ENCODE peak calls at places on chromosome 10, in nine cellular contexts. D is MM.1S, L is mammary epithelial cell, G is hepatocyte, T is brain microvascular endothelial cell, H is fibroblast of lung, Q is SK-N-SH, S is BJ, B is IMR-90. U is an unnamed sample. For H3K36me3, the result is how much of the 10 kb centered on the place peaks cover.

GRCh38 chr10:28177944-28178637 is 124.8 kb downstream of the MPP7 start:
- DNase-seq in D (peak), L (peak), G (no peak), T (no peak), H (peak), Q (no peak), S (no peak), B (peak), U (no peak)

GRCh38 chr10:75941181-75941580 is 509.8 kb downstream of the LRMDA start:
- DNase-seq in D (no peak), L (no peak), G (no peak), T (no peak), H (no peak), Q (no peak), S (no peak), B (no peak), U (no peak)

GRCh38 chr10:7412482-7413251 is 1.8 kb upstream of the SFMBT2 start:
- DNase-seq in D (no peak), L (no peak), G (peak), T (no peak), H (peak), Q (peak), S (no peak), B (no peak), U (no peak)

GRCh38 chr10:22684707-22685106 is 29.7 kb downstream of the PIP4K2A start:
- DNase-seq in D (no peak), L (no peak), G (no peak), T (no peak), H (no peak), Q (no peak), S (no peak), B (no peak), U (no peak)

GRCh38 chr10:96413151-96413787 is 54.5 kb upstream of the OPALIN start:
- DNase-seq in D (no peak), L (no peak), G (no peak), T (no peak), H (no peak), Q (no peak), S (no peak), B (no peak), U (no peak)

GRCh38 chr10:9712393-9712792 is 1305.3 kb upstream of the CELF2 start:
- DNase-seq in D (no peak), L (no peak), G (no peak), T (no peak), H (no peak), Q (no peak), S (no peak), B (no peak), U (no peak)

GRCh38 chr10:17729630-17730029 is 22.4 kb upstream of the TMEM236 start:
- DNase-seq in D (no peak), L (no peak), G (no peak), T (no peak), H (no peak), Q (no peak), S (no peak), B (no peak), U (peak)

GRCh38 chr10:2798340-2798739 is 269.0 kb upstream of the PFKP start:
- DNase-seq in D (no peak), L (no peak), G (no peak), T (no peak), H (no peak), Q (no peak), S (no peak), B (no peak), U (no peak)

GRCh38 chr10:130234171-130234965 is 98.2 kb downstream of the GLRX3 start:
- DNase-seq in D (no peak), L (no peak), G (no peak), T (no peak), H (no peak), Q (no peak), S (no peak), B (no peak), U (no peak)

GRCh38 chr10:49173848-49174247 is 14.3 kb downstream of the TMEM273 start:
- DNase-seq in D (no peak), L (no peak), G (no peak), T (no peak), H (no peak), Q (no peak), S (no peak), B (no peak), U (no peak)

GRCh38 chr10:73876157-73876556 is 1.8 kb upstream of the CAMK2G start:
- DNase-seq in D (no peak), L (no peak), G (no peak), T (no peak), H (no peak), Q (no peak), S (no peak), B (no peak), U (no peak)

GRCh38 chr10:77887631-77888355 is 38.8 kb downstream of the DLG5 start:
- DNase-seq in D (no peak), L (no peak), G (peak), T (no peak), H (peak), Q (no peak), S (no peak), B (no peak), U (no peak)

GRCh38 chr10:9012312-9012711 is 957.8 kb downstream of the GATA3 start:
- DNase-seq in D (no peak), L (peak), G (no peak), T (no peak), H (peak), Q (no peak), S (peak), B (peak), U (peak)

GRCh38 chr10:1142596-1142995 is 86.4 kb downstream of the WDR37 start:
- DNase-seq in D (no peak), L (peak), G (no peak), T (no peak), H (no peak), Q (no peak), S (no peak), B (no peak), U (no peak)

GRCh38 chr10:112843623-112844022 is 106.4 kb upstream of the TCF7L2 start:
- DNase-seq in D (no peak), L (no peak), G (no peak), T (no peak), H (no peak), Q (no peak), S (no peak), B (no peak), U (no peak)

GRCh38 chr10:96716396-96716795 is 3.9 kb downstream of the PIK3AP1 start:
- DNase-seq in D (no peak), L (no peak), G (no peak), T (no peak), H (no peak), Q (no peak), S (no peak), B (no peak), U (no peak)

GRCh38 chr10:49608166-49608758 is 1.8 kb upstream of the SLC18A3 start:
- DNase-seq in D (no peak), L (no peak), G (no peak), T (no peak), H (no peak), Q (no peak), S (no peak), B (no peak), U (no peak)

GRCh38 chr10:69709366-69709941 is 79.4 kb downstream of the FAM241B start:
- DNase-seq in D (no peak), L (no peak), G (no peak), T (no peak), H (no peak), Q (no peak), S (no peak), B (no peak), U (no peak)

GRCh38 chr10:66586073-66586472 is 339.8 kb upstream of the LRRTM3 start:
- DNase-seq in D (peak), L (peak), G (peak), T (peak), H (peak), Q (no peak), S (no peak), B (peak), U (no peak)

GRCh38 chr10:88743999-88744398 is 15.8 kb upstream of the LIPN start:
- DNase-seq in D (no peak), L (no peak), G (no peak), T (no peak), H (no peak), Q (no peak), S (no peak), B (no peak), U (peak)

GRCh38 chr10:132677096-132677904 is 108.6 kb downstream of the NKX6-2 start:
- DNase-seq in D (no peak), L (no peak), G (no peak), T (no peak), H (peak), Q (no peak), S (no peak), B (no peak), U (no peak)

GRCh38 chr10:101613646-101614045 is 25.5 kb downstream of the DPCD start:
- DNase-seq in D (no peak), L (no peak), G (no peak), T (no peak), H (no peak), Q (no peak), S (no peak), B (no peak), U (no peak)

GRCh38 chr10:101616415-101617101 is 28.4 kb downstream of the DPCD start:
- DNase-seq in D (no peak), L (no peak), G (no peak), T (no peak), H (no peak), Q (peak), S (no peak), B (no peak), U (no peak)

GRCh38 chr10:101617102-101617823 is 29.1 kb downstream of the DPCD start:
- DNase-seq in D (no peak), L (no peak), G (no peak), T (no peak), H (no peak), Q (peak), S (no peak), B (no peak), U (no peak)

GRCh38 chr10:101615760-101616116 is 27.6 kb downstream of the DPCD start:
- DNase-seq in D (no peak), L (no peak), G (no peak), T (no peak), H (no peak), Q (no peak), S (no peak), B (no peak), U (no peak)

DNA sequence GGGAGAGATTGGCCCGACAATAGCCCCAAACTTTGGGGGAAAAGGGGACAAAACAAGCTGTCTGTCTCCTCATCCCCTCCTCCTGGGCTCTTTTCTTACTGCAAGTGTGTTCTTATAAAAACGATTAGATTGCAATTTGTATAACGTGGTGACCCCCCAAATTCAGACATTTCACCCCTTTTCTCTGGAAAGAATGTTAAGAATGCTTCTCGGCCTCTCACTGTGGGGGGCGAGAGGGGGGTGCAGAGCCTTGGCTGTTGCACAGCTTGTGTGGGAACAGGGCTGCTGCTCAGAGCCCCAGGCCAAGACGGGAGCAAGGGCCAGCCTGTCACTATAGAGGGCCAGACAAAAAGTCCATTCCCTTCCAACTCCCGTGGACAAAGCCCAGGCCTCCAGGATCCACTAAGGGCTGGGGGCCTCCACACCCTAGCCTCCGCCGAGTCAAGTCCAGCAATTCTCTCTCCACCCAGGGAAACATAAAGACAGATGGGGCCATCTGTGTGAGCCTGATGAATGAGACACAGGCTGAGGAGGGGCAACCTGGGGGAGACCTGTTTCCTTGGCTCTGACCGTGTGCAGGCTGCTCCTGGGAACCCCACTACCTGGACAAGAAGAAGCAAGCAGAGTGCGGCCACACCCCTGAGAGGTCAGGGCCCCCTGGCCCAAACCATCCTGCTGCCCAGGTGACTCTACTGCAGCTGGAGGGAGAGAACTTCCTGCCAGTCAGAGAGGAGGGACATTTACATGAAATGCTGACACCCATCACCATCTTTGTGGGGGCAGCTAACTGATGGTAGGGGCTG is 27.0 kb downstream of the DPCD start:
- DNase-seq in D (no peak), L (no peak), G (no peak), T (no peak), H (no peak), Q (no peak), S (no peak), B (no peak), U (no peak)
- TF ChIP-seq CTCF in D (no peak), L (no peak), G (no peak), T (no peak), H (no peak), Q (no peak), S (no peak), B (no peak), U (no peak)

GRCh38 chr10:127013251-127013656 is 108.0 kb downstream of the DOCK1 start:
- DNase-seq in D (no peak), L (peak), G (no peak), T (no peak), H (no peak), Q (no peak), S (no peak), B (no peak), U (no peak)
- H3K36me3 ChIP-seq in D (under half), L (under half), G (under half), T (under half), H (under half), Q (under half), S (under half), B (under half), U (under half)

GRCh38 chr10:93999401-93999851 is 5.7 kb downstream of the PLCE1 start:
- DNase-seq in D (no peak), L (peak), G (peak), T (peak), H (peak), Q (peak), S (peak), B (peak), U (peak)
- TF ChIP-seq CTCF in D (no peak), L (no peak), G (peak), T (no peak), H (peak), Q (peak), S (no peak), B (no peak), U (no peak)

GRCh38 chr10:42744134-42744701 is 38.4 kb upstream of the BMS1 start:
- DNase-seq in D (no peak), L (no peak), G (no peak), T (no peak), H (no peak), Q (no peak), S (no peak), B (no peak), U (no peak)
- H3K36me3 ChIP-seq in D (under half), L (under half), G (under half), T (under half), H (under half), Q (under half), S (under half), B (under half), U (under half)

GRCh38 chr10:44978213-44978569 is 418 bp downstream of the DEPP1 start:
- DNase-seq in D (no peak), L (no peak), G (no peak), T (no peak), H (no peak), Q (no peak), S (no peak), B (no peak), U (no peak)

GRCh38 chr10:44980309-44981171 is 1.9 kb upstream of the DEPP1 start:
- DNase-seq in D (no peak), L (peak), G (no peak), T (no peak), H (peak), Q (no peak), S (no peak), B (no peak), U (peak)

GRCh38 chr10:44979281-44980181 is 922 bp upstream of the DEPP1 start:
- DNase-seq in D (no peak), L (peak), G (no peak), T (no peak), H (no peak), Q (no peak), S (no peak), B (no peak), U (peak)

GRCh38 chr10:44977287-44978212 is 1.1 kb downstream of the DEPP1 start:
- DNase-seq in D (no peak), L (no peak), G (no peak), T (no peak), H (no peak), Q (no peak), S (no peak), B (no peak), U (no peak)

DNA sequence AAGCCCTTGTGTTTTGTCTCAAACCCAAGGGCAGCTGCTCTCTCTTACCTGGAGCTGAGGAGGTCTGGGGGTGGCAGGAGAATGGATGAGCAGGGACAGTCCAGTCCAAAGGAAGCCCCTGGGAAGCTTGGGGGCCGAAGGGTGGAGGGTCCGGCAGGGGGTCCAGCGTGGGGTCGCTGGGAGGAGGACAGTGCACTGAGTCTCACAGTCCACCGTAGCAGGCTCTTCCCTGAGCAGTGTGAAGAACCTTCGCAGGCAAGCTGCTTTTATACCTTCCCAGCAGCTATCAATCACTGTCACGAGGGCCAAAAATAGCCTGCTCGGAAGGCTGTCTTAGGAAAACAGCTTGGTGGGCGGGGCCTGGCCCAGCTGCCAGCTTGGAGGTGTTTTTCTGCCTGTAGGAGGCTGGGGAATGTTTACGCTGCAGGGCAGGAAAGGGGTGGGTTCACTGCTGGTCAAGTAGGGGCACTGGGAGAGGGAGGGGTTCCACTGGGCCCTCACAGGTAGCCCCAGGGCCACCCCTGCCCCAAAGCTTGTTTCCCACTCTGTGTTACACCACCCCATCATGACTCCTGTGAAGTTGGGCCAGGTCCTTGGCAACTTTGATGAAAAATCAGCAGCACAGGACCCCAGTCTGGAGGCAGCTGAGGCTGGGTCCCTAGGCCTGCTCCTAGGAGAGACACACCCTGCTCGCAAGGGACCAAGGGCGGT is at the start of gene DEPP1:
- DNase-seq in D (peak), L (peak), G (peak), T (peak), H (peak), Q (peak), S (peak), B (peak), U (peak)
- TF ChIP-seq CTCF in D (no peak), L (no peak), G (no peak), T (peak), H (no peak), Q (peak), S (peak), B (peak), U (peak)

GRCh38 chr10:79144341-79145173 is 75.8 kb downstream of the ZMIZ1 start:
- DNase-seq in D (no peak), L (peak), G (no peak), T (no peak), H (peak), Q (no peak), S (no peak), B (no peak), U (no peak)

GRCh38 chr10:79145517-79146470 is 77.0 kb downstream of the ZMIZ1 start:
- DNase-seq in D (no peak), L (no peak), G (no peak), T (no peak), H (no peak), Q (no peak), S (no peak), B (no peak), U (no peak)

GRCh38 chr10:79143879-79144278 is 75.1 kb downstream of the ZMIZ1 start:
- DNase-seq in D (no peak), L (no peak), G (no peak), T (no peak), H (no peak), Q (peak), S (no peak), B (no peak), U (no peak)

GRCh38 chr10:79146611-79147130 is 77.9 kb downstream of the ZMIZ1 start:
- DNase-seq in D (no peak), L (no peak), G (no peak), T (no peak), H (no peak), Q (no peak), S (no peak), B (peak), U (no peak)

DNA sequence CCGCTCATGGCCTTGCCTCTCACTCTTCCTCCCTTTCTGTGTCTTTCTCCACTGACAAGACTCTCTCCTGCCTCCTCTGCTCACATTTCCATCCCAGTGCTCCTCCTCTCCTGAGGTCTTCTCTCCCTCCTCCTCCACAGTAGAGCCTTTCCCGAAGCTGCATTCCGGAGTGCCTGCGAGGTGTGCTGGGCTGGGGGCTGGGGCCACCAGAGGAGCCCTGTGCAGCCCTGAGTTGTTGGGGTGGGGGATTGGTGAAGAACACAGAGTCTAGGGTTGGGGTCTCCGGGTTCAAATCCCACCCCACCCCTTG is 76.4 kb downstream of the ZMIZ1 start:
- DNase-seq in D (no peak), L (no peak), G (no peak), T (no peak), H (no peak), Q (no peak), S (no peak), B (no peak), U (no peak)
- H3K36me3 ChIP-seq in D (under half), L (under half), G (under half), T (under half), H (under half), Q (under half), S (under half), B (half or more), U (under half)

GRCh38 chr10:24209946-24210491 is 1.1 kb downstream of the KIAA1217 start:
- DNase-seq in D (peak), L (peak), G (peak), T (peak), H (peak), Q (peak), S (no peak), B (peak), U (peak)

GRCh38 chr10:24215603-24216002 is 6.7 kb downstream of the KIAA1217 start:
- DNase-seq in D (no peak), L (no peak), G (no peak), T (no peak), H (no peak), Q (no peak), S (no peak), B (no peak), U (no peak)

GRCh38 chr10:24213881-24214280 is 4.9 kb downstream of the KIAA1217 start:
- DNase-seq in D (no peak), L (no peak), G (no peak), T (no peak), H (no peak), Q (no peak), S (no peak), B (no peak), U (no peak)

GRCh38 chr10:24215193-24215592 is 6.3 kb downstream of the KIAA1217 start:
- DNase-seq in D (no peak), L (no peak), G (peak), T (no peak), H (peak), Q (no peak), S (no peak), B (no peak), U (peak)

DNA sequence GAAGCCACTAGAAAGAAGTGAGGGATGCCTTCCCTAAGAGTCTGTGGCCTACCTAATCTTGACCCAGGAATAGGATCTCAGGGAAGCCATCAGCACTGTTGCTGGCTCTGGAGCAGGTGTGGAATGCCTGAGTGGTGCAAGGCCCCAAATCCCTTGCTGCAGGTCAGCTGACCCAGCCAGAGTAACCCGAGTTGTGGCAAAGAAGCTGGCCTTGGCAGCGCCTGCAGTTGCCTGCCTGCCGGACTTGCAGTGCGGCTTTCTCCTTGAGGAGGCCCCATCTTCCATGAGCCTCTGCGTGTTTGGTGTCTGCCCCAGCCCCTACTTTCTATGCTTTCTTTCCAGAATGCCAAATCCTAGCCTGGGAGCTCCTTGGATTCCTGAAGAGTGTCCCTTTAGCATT is 5.8 kb downstream of the KIAA1217 start:
- DNase-seq in D (no peak), L (no peak), G (no peak), T (no peak), H (no peak), Q (no peak), S (no peak), B (no peak), U (no peak)
- TF ChIP-seq CTCF in D (no peak), L (no peak), G (no peak), T (no peak), H (no peak), Q (no peak), S (no peak), B (no peak), U (no peak)